ENCODE peak calls at places on chromosomes 12 and 14, in seven cellular contexts. T is HFFc6, L is psoas muscle, X is tibial nerve, Y is progenitor cell of endocrine pancreas, Q is AG09309, U is nephron progenitor cell. B is an unnamed sample.
A peak's percentile ranks its signal among the peaks of the same experiment; 100 is the strongest.

GRCh38 chr12:108055135-108055534 is 74.0 kb upstream of the WSCD2 start:
- DNase-seq in T (no peak), L (no peak), X (no peak), Y (no peak), Q (no peak), U (no peak), B (no peak)

GRCh38 chr12:65655074-65655493 is 169.2 kb upstream of the HMGA2 start:
- DNase-seq in T (no peak), L (no peak), X (no peak), Y (no peak), Q (no peak), U (no peak), B (no peak)

GRCh38 chr14:36844443-36844842 is 182.8 kb downstream of the PAX9 start:
- DNase-seq in T (no peak), L (no peak), X (no peak), Y (no peak), Q (no peak), U (no peak), B (no peak)

GRCh38 chr14:35940291-35940690 is 114.2 kb downstream of the BRMS1L start:
- DNase-seq in T (no peak), L (no peak), X (no peak), Y (no peak), Q (no peak), U (no peak), B (no peak)

GRCh38 chr14:68244272-68244975 is 424.8 kb downstream of the RAD51B start:
- DNase-seq in T (no peak), L (no peak), X (no peak), Y (no peak), Q (no peak), U (no peak), B (no peak)

GRCh38 chr12:123085730-123086487 is 65.0 kb downstream of the PITPNM2 start:
- DNase-seq in T (no peak), L (peak; percentile 84), X (no peak), Y (no peak), Q (no peak), U (no peak), B (peak; percentile 92)

GRCh38 chr14:99519347-99519881 is 38.2 kb downstream of the CCNK start:
- DNase-seq in T (no peak), L (peak; percentile 36), X (no peak), Y (no peak), Q (no peak), U (no peak), B (no peak)

GRCh38 chr12:12722351-12723146 is 5.4 kb downstream of the CDKN1B start:
- DNase-seq in T (no peak), L (no peak), X (no peak), Y (no peak), Q (no peak), U (no peak), B (no peak)

GRCh38 chr12:3596703-3597472 is 105.9 kb downstream of the PRMT8 start:
- DNase-seq in T (no peak), L (no peak), X (no peak), Y (no peak), Q (no peak), U (no peak), B (no peak)

GRCh38 chr14:24250354-24250753 is 7.9 kb upstream of the TINF2 start:
- DNase-seq in T (no peak), L (no peak), X (no peak), Y (no peak), Q (no peak), U (no peak), B (no peak)

GRCh38 chr14:61561144-61561543 is 134.2 kb upstream of the HIF1A start:
- DNase-seq in T (peak; percentile 54), L (no peak), X (no peak), Y (no peak), Q (no peak), U (no peak), B (no peak)
- TF ChIP-seq CTCF in T (peak; percentile 52), L (no peak), X (no peak), Y (no peak), Q (peak; percentile 48), U (no peak), B (no peak)

GRCh38 chr12:128819293-128820144 is 4.2 kb downstream of the SLC15A4 start:
- DNase-seq in T (no peak), L (no peak), X (no peak), Y (no peak), Q (no peak), U (no peak), B (no peak)
- TF ChIP-seq CTCF in T (no peak), L (no peak), X (no peak), Y (no peak), Q (no peak), U (no peak), B (no peak)

GRCh38 chr14:106877527-106877926 is 1351.1 kb downstream of the TMEM121 start:
- DNase-seq in T (no peak), L (no peak), X (no peak), Y (no peak), Q (no peak), U (no peak), B (no peak)

GRCh38 chr14:106876711-106877110 is 1350.3 kb downstream of the TMEM121 start:
- DNase-seq in T (no peak), L (no peak), X (no peak), Y (no peak), Q (no peak), U (no peak), B (no peak)

GRCh38 chr14:106875503-106875902 is 1349.1 kb downstream of the TMEM121 start:
- DNase-seq in T (no peak), L (no peak), X (no peak), Y (no peak), Q (no peak), U (no peak), B (no peak)

GRCh38 chr14:106874365-106874764 is 1348.0 kb downstream of the TMEM121 start:
- DNase-seq in T (no peak), L (no peak), X (no peak), Y (no peak), Q (no peak), U (no peak), B (no peak)

DNA sequence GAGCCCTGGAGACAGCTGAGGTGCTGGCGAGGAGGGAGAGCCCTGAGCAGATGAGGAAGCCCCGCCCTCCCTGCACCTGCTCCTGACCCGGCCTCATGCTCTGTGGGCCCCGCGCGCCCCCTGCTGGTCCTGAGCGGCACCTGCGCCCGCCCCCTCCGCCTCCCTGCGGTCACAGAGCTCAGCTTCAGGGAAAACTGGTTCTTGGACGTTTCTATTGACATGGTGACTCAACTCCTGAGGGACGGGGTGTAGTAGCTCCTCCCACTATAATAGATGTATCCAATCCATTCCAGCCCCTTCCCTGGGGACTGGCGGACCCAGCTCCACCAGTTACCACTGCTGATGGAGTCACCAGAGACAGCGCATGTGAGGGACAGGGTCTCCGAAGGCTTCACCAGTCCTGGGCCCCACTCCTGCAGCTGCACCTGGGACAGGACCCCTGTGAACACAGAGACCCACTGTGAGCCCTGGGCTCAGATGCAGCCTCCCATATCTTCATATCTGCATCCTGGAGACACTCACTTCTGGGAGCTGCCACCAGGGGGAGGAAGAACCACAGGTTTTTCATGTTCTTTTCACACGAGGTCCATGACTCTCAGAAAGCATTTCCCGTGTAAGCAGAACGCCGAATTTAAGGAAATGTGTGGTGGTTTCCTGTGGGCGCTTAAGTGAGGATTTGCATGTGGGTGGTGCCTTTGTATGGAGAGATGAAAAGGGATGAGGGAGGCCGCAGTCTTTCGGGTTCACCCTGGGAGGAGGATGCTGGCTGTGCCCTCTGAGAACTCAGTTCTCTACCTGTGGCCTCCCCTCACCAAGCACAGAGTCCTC is 1346.5 kb downstream of the TMEM121 start:
- DNase-seq in T (no peak), L (peak; percentile 67), X (peak; percentile 57), Y (no peak), Q (no peak), U (no peak), B (peak; percentile 74)
- TF ChIP-seq CTCF in T (peak; percentile 64), L (no peak), X (peak; percentile 32), Y (no peak), Q (peak; percentile 36), U (no peak), B (peak; percentile 20)

GRCh38 chr12:76240281-76240680 is 107.9 kb downstream of the BBS10 start:
- DNase-seq in T (no peak), L (no peak), X (no peak), Y (no peak), Q (no peak), U (no peak), B (no peak)

GRCh38 chr12:76244298-76244697 is 103.9 kb downstream of the BBS10 start:
- DNase-seq in T (no peak), L (no peak), X (no peak), Y (no peak), Q (no peak), U (no peak), B (no peak)

GRCh38 chr12:76238688-76239087 is 109.5 kb downstream of the BBS10 start:
- DNase-seq in T (no peak), L (no peak), X (no peak), Y (no peak), Q (no peak), U (no peak), B (no peak)

GRCh38 chr12:76242813-76243540 is 105.2 kb downstream of the BBS10 start:
- DNase-seq in T (peak; percentile 60), L (no peak), X (no peak), Y (no peak), Q (peak; percentile 20), U (no peak), B (no peak)

DNA sequence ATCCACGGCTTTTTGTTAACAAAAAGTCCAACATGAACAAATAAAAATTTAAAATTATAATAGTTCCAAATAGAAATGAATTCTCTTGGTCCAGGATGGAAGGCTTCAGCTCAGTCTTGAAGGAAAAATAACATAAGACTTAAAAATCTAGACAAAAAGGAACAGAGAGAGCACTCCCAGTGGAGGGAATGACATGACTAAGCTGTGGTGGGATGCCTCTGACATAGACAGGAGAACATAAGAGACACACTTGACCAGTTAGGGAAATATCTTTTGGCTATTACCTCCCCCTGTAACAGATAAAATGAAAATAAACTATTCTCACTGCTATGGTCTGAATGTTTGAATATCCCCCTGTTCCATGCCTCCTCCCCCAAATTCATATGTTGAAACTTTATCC is 106.8 kb downstream of the BBS10 start:
- DNase-seq in T (no peak), L (no peak), X (no peak), Y (no peak), Q (no peak), U (no peak), B (no peak)
- TF ChIP-seq CTCF in T (no peak), L (no peak), X (no peak), Y (no peak), Q (no peak), U (no peak), B (no peak)

B was measured in RWPE1.